ENCODE peak calls at places on chromosomes 12 and 14, in ten cellular contexts. One of them, this sample, is unnamed. For H3K36me3, the result is how much of the 10 kb centered on the place peaks cover.

GRCh38 chr12:42144424-42145196 is at the start of gene GXYLT1:
- DNase-seq in breast epithelium: peak
- DNase-seq in adrenal gland: peak
- DNase-seq in CD8-positive, alpha-beta T cell: peak
- DNase-seq in left ventricle myocardium inferior: peak
- DNase-seq in spleen: peak
- DNase-seq in stomach: peak
- DNase-seq in neuronal stem cell: peak
- DNase-seq in transverse colon: peak
- DNase-seq in SK-N-MC: no peak
- DNase-seq in this sample: peak

GRCh38 chr12:51971679-51972423 is 20.4 kb downstream of the ACVR1B start:
- DNase-seq in breast epithelium: no peak
- DNase-seq in adrenal gland: no peak
- DNase-seq in CD8-positive, alpha-beta T cell: no peak
- DNase-seq in left ventricle myocardium inferior: no peak
- DNase-seq in spleen: no peak
- DNase-seq in stomach: no peak
- DNase-seq in neuronal stem cell: no peak
- DNase-seq in transverse colon: no peak
- DNase-seq in SK-N-MC: no peak
- DNase-seq in this sample: no peak

GRCh38 chr12:40911676-40912075 is 219.4 kb downstream of the CNTN1 start:
- DNase-seq in breast epithelium: no peak
- DNase-seq in adrenal gland: no peak
- DNase-seq in CD8-positive, alpha-beta T cell: no peak
- DNase-seq in left ventricle myocardium inferior: no peak
- DNase-seq in spleen: no peak
- DNase-seq in stomach: no peak
- DNase-seq in neuronal stem cell: no peak
- DNase-seq in transverse colon: no peak
- DNase-seq in SK-N-MC: no peak
- DNase-seq in this sample: no peak

GRCh38 chr14:52286659-52287649 is 19.5 kb downstream of the PTGDR start:
- DNase-seq in breast epithelium: no peak
- DNase-seq in adrenal gland: no peak
- DNase-seq in CD8-positive, alpha-beta T cell: no peak
- DNase-seq in left ventricle myocardium inferior: no peak
- DNase-seq in spleen: no peak
- DNase-seq in stomach: no peak
- DNase-seq in neuronal stem cell: no peak
- DNase-seq in transverse colon: no peak
- DNase-seq in SK-N-MC: no peak
- DNase-seq in this sample: no peak

GRCh38 chr12:119154435-119154818 is 24.3 kb upstream of the HSPB8 start:
- DNase-seq in breast epithelium: no peak
- DNase-seq in adrenal gland: no peak
- DNase-seq in CD8-positive, alpha-beta T cell: no peak
- DNase-seq in left ventricle myocardium inferior: no peak
- DNase-seq in spleen: peak
- DNase-seq in stomach: no peak
- DNase-seq in neuronal stem cell: peak
- DNase-seq in transverse colon: no peak
- DNase-seq in SK-N-MC: no peak
- DNase-seq in this sample: no peak

GRCh38 chr14:44895716-44896115 is 66.0 kb downstream of the KLHL28 start:
- DNase-seq in breast epithelium: no peak
- DNase-seq in adrenal gland: no peak
- DNase-seq in CD8-positive, alpha-beta T cell: no peak
- DNase-seq in left ventricle myocardium inferior: no peak
- DNase-seq in spleen: no peak
- DNase-seq in stomach: no peak
- DNase-seq in neuronal stem cell: no peak
- DNase-seq in transverse colon: no peak
- DNase-seq in SK-N-MC: no peak
- DNase-seq in this sample: no peak

GRCh38 chr12:114481200-114481535 is 75.2 kb upstream of the TBX5 start:
- DNase-seq in breast epithelium: no peak
- DNase-seq in adrenal gland: no peak
- DNase-seq in CD8-positive, alpha-beta T cell: no peak
- DNase-seq in left ventricle myocardium inferior: no peak
- DNase-seq in spleen: no peak
- DNase-seq in stomach: no peak
- DNase-seq in neuronal stem cell: no peak
- DNase-seq in transverse colon: no peak
- DNase-seq in SK-N-MC: no peak
- DNase-seq in this sample: no peak

GRCh38 chr14:104171948-104172347 is 33.6 kb downstream of the KIF26A start:
- DNase-seq in breast epithelium: no peak
- DNase-seq in adrenal gland: no peak
- DNase-seq in CD8-positive, alpha-beta T cell: no peak
- DNase-seq in left ventricle myocardium inferior: peak
- DNase-seq in spleen: no peak
- DNase-seq in stomach: peak
- DNase-seq in neuronal stem cell: no peak
- DNase-seq in transverse colon: no peak
- DNase-seq in SK-N-MC: no peak
- DNase-seq in this sample: no peak

GRCh38 chr14:77307099-77307496 is 13.6 kb downstream of the POMT2 start:
- DNase-seq in breast epithelium: no peak
- DNase-seq in adrenal gland: no peak
- DNase-seq in CD8-positive, alpha-beta T cell: no peak
- DNase-seq in left ventricle myocardium inferior: no peak
- DNase-seq in spleen: no peak
- DNase-seq in stomach: no peak
- DNase-seq in neuronal stem cell: no peak
- DNase-seq in transverse colon: no peak
- DNase-seq in SK-N-MC: no peak
- DNase-seq in this sample: no peak

GRCh38 chr12:42933461-42934081 is 344.0 kb upstream of the PRICKLE1 start:
- DNase-seq in breast epithelium: no peak
- DNase-seq in adrenal gland: no peak
- DNase-seq in CD8-positive, alpha-beta T cell: no peak
- DNase-seq in left ventricle myocardium inferior: no peak
- DNase-seq in spleen: no peak
- DNase-seq in stomach: no peak
- DNase-seq in neuronal stem cell: no peak
- DNase-seq in transverse colon: no peak
- DNase-seq in SK-N-MC: peak
- DNase-seq in this sample: no peak

GRCh38 chr12:75827061-75827460 is 204.5 kb downstream of the PHLDA1 start:
- DNase-seq in breast epithelium: no peak
- DNase-seq in adrenal gland: no peak
- DNase-seq in CD8-positive, alpha-beta T cell: no peak
- DNase-seq in left ventricle myocardium inferior: no peak
- DNase-seq in spleen: no peak
- DNase-seq in stomach: no peak
- DNase-seq in neuronal stem cell: no peak
- DNase-seq in transverse colon: no peak
- DNase-seq in SK-N-MC: no peak
- DNase-seq in this sample: no peak

GRCh38 chr14:85159726-85160125 is 370.2 kb upstream of the FLRT2 start:
- DNase-seq in breast epithelium: no peak
- DNase-seq in adrenal gland: no peak
- DNase-seq in CD8-positive, alpha-beta T cell: no peak
- DNase-seq in left ventricle myocardium inferior: no peak
- DNase-seq in spleen: no peak
- DNase-seq in stomach: no peak
- DNase-seq in neuronal stem cell: no peak
- DNase-seq in transverse colon: no peak
- DNase-seq in SK-N-MC: no peak
- DNase-seq in this sample: no peak

GRCh38 chr12:90543393-90543792 is 411.6 kb downstream of the CCER1 start:
- DNase-seq in breast epithelium: no peak
- DNase-seq in adrenal gland: no peak
- DNase-seq in CD8-positive, alpha-beta T cell: no peak
- DNase-seq in left ventricle myocardium inferior: no peak
- DNase-seq in spleen: no peak
- DNase-seq in stomach: no peak
- DNase-seq in neuronal stem cell: no peak
- DNase-seq in transverse colon: no peak
- DNase-seq in SK-N-MC: no peak
- DNase-seq in this sample: no peak

GRCh38 chr12:32502693-32503510 is 103.5 kb downstream of the FGD4 start:
- DNase-seq in breast epithelium: peak
- DNase-seq in adrenal gland: peak
- DNase-seq in CD8-positive, alpha-beta T cell: no peak
- DNase-seq in left ventricle myocardium inferior: no peak
- DNase-seq in spleen: no peak
- DNase-seq in stomach: no peak
- DNase-seq in neuronal stem cell: no peak
- DNase-seq in transverse colon: no peak
- DNase-seq in SK-N-MC: no peak
- DNase-seq in this sample: no peak

GRCh38 chr14:88005050-88005481 is at the start of gene GPR65:
- DNase-seq in breast epithelium: no peak
- DNase-seq in adrenal gland: no peak
- DNase-seq in CD8-positive, alpha-beta T cell: peak
- DNase-seq in left ventricle myocardium inferior: no peak
- DNase-seq in spleen: no peak
- DNase-seq in stomach: no peak
- DNase-seq in neuronal stem cell: no peak
- DNase-seq in transverse colon: no peak
- DNase-seq in SK-N-MC: no peak
- DNase-seq in this sample: no peak

GRCh38 chr12:93366427-93366826 is 11.3 kb upstream of the NUDT4 start:
- DNase-seq in breast epithelium: no peak
- DNase-seq in adrenal gland: no peak
- DNase-seq in CD8-positive, alpha-beta T cell: no peak
- DNase-seq in left ventricle myocardium inferior: no peak
- DNase-seq in spleen: no peak
- DNase-seq in stomach: no peak
- DNase-seq in neuronal stem cell: no peak
- DNase-seq in transverse colon: no peak
- DNase-seq in SK-N-MC: no peak
- DNase-seq in this sample: no peak

GRCh38 chr12:106248849-106249371 is 1.1 kb upstream of the CKAP4 start:
- DNase-seq in breast epithelium: no peak
- DNase-seq in adrenal gland: no peak
- DNase-seq in CD8-positive, alpha-beta T cell: peak
- DNase-seq in left ventricle myocardium inferior: no peak
- DNase-seq in spleen: peak
- DNase-seq in stomach: no peak
- DNase-seq in neuronal stem cell: no peak
- DNase-seq in transverse colon: peak
- DNase-seq in SK-N-MC: no peak
- DNase-seq in this sample: no peak

GRCh38 chr14:100439781-100440180 is 116.6 kb downstream of the SLC25A47 start:
- DNase-seq in breast epithelium: no peak
- DNase-seq in adrenal gland: no peak
- DNase-seq in CD8-positive, alpha-beta T cell: no peak
- DNase-seq in left ventricle myocardium inferior: peak
- DNase-seq in spleen: no peak
- DNase-seq in stomach: no peak
- DNase-seq in neuronal stem cell: no peak
- DNase-seq in transverse colon: peak
- DNase-seq in SK-N-MC: no peak
- DNase-seq in this sample: no peak

GRCh38 chr12:14919455-14919854 is 18.9 kb downstream of the ERP27 start:
- DNase-seq in breast epithelium: no peak
- DNase-seq in adrenal gland: no peak
- DNase-seq in CD8-positive, alpha-beta T cell: no peak
- DNase-seq in left ventricle myocardium inferior: no peak
- DNase-seq in spleen: no peak
- DNase-seq in stomach: no peak
- DNase-seq in neuronal stem cell: no peak
- DNase-seq in transverse colon: no peak
- DNase-seq in SK-N-MC: no peak
- DNase-seq in this sample: no peak

GRCh38 chr12:867905-868304 is 81.6 kb downstream of the RAD52 start:
- DNase-seq in breast epithelium: no peak
- DNase-seq in adrenal gland: no peak
- DNase-seq in CD8-positive, alpha-beta T cell: no peak
- DNase-seq in left ventricle myocardium inferior: no peak
- DNase-seq in spleen: no peak
- DNase-seq in stomach: no peak
- DNase-seq in neuronal stem cell: no peak
- DNase-seq in transverse colon: no peak
- DNase-seq in SK-N-MC: no peak
- DNase-seq in this sample: no peak
- H3K36me3 ChIP-seq in breast epithelium: under half
- H3K36me3 ChIP-seq in adrenal gland: under half
- H3K36me3 ChIP-seq in CD8-positive, alpha-beta T cell: under half
- H3K36me3 ChIP-seq in left ventricle myocardium inferior: half or more
- H3K36me3 ChIP-seq in spleen: under half
- H3K36me3 ChIP-seq in stomach: half or more
- H3K36me3 ChIP-seq in neuronal stem cell: half or more
- H3K36me3 ChIP-seq in transverse colon: under half
- H3K36me3 ChIP-seq in SK-N-MC: under half
- H3K36me3 ChIP-seq in this sample: half or more

GRCh38 chr12:8912910-8913309 is 1.4 kb upstream of the PHC1 start:
- DNase-seq in breast epithelium: peak
- DNase-seq in adrenal gland: no peak
- DNase-seq in CD8-positive, alpha-beta T cell: peak
- DNase-seq in left ventricle myocardium inferior: no peak
- DNase-seq in spleen: no peak
- DNase-seq in stomach: peak
- DNase-seq in neuronal stem cell: no peak
- DNase-seq in transverse colon: no peak
- DNase-seq in SK-N-MC: no peak
- DNase-seq in this sample: no peak
- H3K27ac ChIP-seq in breast epithelium: peak
- H3K27ac ChIP-seq in adrenal gland: no peak
- H3K27ac ChIP-seq in CD8-positive, alpha-beta T cell: no peak
- H3K27ac ChIP-seq in left ventricle myocardium inferior: peak
- H3K27ac ChIP-seq in spleen: peak
- H3K27ac ChIP-seq in stomach: peak
- H3K27ac ChIP-seq in neuronal stem cell: peak
- H3K27ac ChIP-seq in transverse colon: peak
- H3K27ac ChIP-seq in SK-N-MC: peak
- H3K27ac ChIP-seq in this sample: no peak

GRCh38 chr12:132873724-132874123 is 13.7 kb downstream of the CHFR start:
- DNase-seq in breast epithelium: no peak
- DNase-seq in adrenal gland: no peak
- DNase-seq in CD8-positive, alpha-beta T cell: peak
- DNase-seq in left ventricle myocardium inferior: no peak
- DNase-seq in spleen: no peak
- DNase-seq in stomach: no peak
- DNase-seq in neuronal stem cell: no peak
- DNase-seq in transverse colon: no peak
- DNase-seq in SK-N-MC: no peak
- DNase-seq in this sample: no peak
- H3K36me3 ChIP-seq in breast epithelium: under half
- H3K36me3 ChIP-seq in adrenal gland: under half
- H3K36me3 ChIP-seq in CD8-positive, alpha-beta T cell: under half
- H3K36me3 ChIP-seq in left ventricle myocardium inferior: half or more
- H3K36me3 ChIP-seq in spleen: half or more
- H3K36me3 ChIP-seq in stomach: half or more
- H3K36me3 ChIP-seq in neuronal stem cell: half or more
- H3K36me3 ChIP-seq in transverse colon: under half
- H3K36me3 ChIP-seq in SK-N-MC: under half
- H3K36me3 ChIP-seq in this sample: half or more

GRCh38 chr14:97976861-97977260 is 1179.7 kb downstream of the VRK1 start:
- DNase-seq in breast epithelium: no peak
- DNase-seq in adrenal gland: no peak
- DNase-seq in CD8-positive, alpha-beta T cell: no peak
- DNase-seq in left ventricle myocardium inferior: peak
- DNase-seq in spleen: no peak
- DNase-seq in stomach: no peak
- DNase-seq in neuronal stem cell: no peak
- DNase-seq in transverse colon: peak
- DNase-seq in SK-N-MC: no peak
- DNase-seq in this sample: no peak
- H3K27ac ChIP-seq in breast epithelium: peak
- H3K27ac ChIP-seq in adrenal gland: no peak
- H3K27ac ChIP-seq in CD8-positive, alpha-beta T cell: peak
- H3K27ac ChIP-seq in left ventricle myocardium inferior: peak
- H3K27ac ChIP-seq in spleen: peak
- H3K27ac ChIP-seq in stomach: peak
- H3K27ac ChIP-seq in neuronal stem cell: no peak
- H3K27ac ChIP-seq in transverse colon: peak
- H3K27ac ChIP-seq in SK-N-MC: peak
- H3K27ac ChIP-seq in this sample: peak